ENCODE peak calls at places on chromosomes 16 and 17, in four cellular contexts. Y is HCT116, F is GM12878, G is HepG2. Q is an unnamed sample.

GRCh38 chr17:21302711-21303425 is 18.4 kb downstream of the MAP2K3 start:
- DNase-seq in Y (no peak), F (no peak), G (no peak), Q (no peak)

GRCh38 chr17:78883533-78884131 is 19.4 kb downstream of the CEP295NL start:
- DNase-seq in Y (peak; percentile 72), F (no peak), G (peak; percentile 89), Q (peak; percentile 68)

GRCh38 chr17:72901098-72901497 is 191.4 kb downstream of the SLC39A11 start:
- DNase-seq in Y (no peak), F (no peak), G (no peak), Q (no peak)

GRCh38 chr17:17605747-17606083 is 14.2 kb upstream of the PEMT start:
- DNase-seq in Y (no peak), F (no peak), G (no peak), Q (no peak)

GRCh38 chr16:88367560-88367959 is 15.2 kb upstream of the ZNF469 start:
- DNase-seq in Y (no peak), F (no peak), G (no peak), Q (no peak)

GRCh38 chr16:47774661-47775060 is 313.5 kb downstream of the PHKB start:
- DNase-seq in Y (no peak), F (no peak), G (peak; percentile 67), Q (peak; percentile 13)

GRCh38 chr17:61770043-61770442 is 93.3 kb downstream of the BRIP1 start:
- DNase-seq in Y (no peak), F (no peak), G (no peak), Q (no peak)

GRCh38 chr17:15236281-15237105 is 28.6 kb downstream of the PMP22 start:
- DNase-seq in Y (no peak), F (no peak), G (no peak), Q (no peak)

GRCh38 chr16:4389051-4389955 is 17.7 kb downstream of the VASN start:
- DNase-seq in Y (no peak), F (no peak), G (no peak), Q (peak; percentile 58)

GRCh38 chr16:90010676-90011075 is 8.6 kb downstream of the DBNDD1 start:
- DNase-seq in Y (no peak), F (no peak), G (no peak), Q (no peak)

GRCh38 chr17:28746611-28747045 is 2.8 kb downstream of the TRAF4 start:
- DNase-seq in Y (no peak), F (no peak), G (no peak), Q (peak; percentile 72)

GRCh38 chr17:2932946-2933345 is 130.5 kb downstream of the OR1D5 start:
- DNase-seq in Y (no peak), F (no peak), G (no peak), Q (no peak)

GRCh38 chr16:74825941-74826340 is 51.3 kb upstream of the FA2H start:
- DNase-seq in Y (no peak), F (no peak), G (no peak), Q (no peak)

GRCh38 chr17:33929181-33929724 is 325.8 kb upstream of the CCL2 start:
- DNase-seq in Y (no peak), F (no peak), G (no peak), Q (peak; percentile 65)

GRCh38 chr17:80468222-80468621 is 8.2 kb downstream of the NPTX1 start:
- DNase-seq in Y (no peak), F (no peak), G (no peak), Q (no peak)
- TF ChIP-seq SRF in Y (no peak), F (no peak), G (no peak), Q (no peak)

GRCh38 chr16:68382296-68382718 is 66.0 kb downstream of the SMPD3 start:
- DNase-seq in Y (no peak), F (no peak), G (no peak), Q (no peak)
- TF ChIP-seq POLR2AphosphoS5 in Y (no peak), F (no peak), G (no peak), Q (no peak)

GRCh38 chr17:6544770-6545169 is 11.6 kb downstream of the PITPNM3 start:
- DNase-seq in Y (no peak), F (no peak), G (no peak), Q (no peak)
- TF ChIP-seq SRF in Y (no peak), F (no peak), G (no peak), Q (no peak)

DNA sequence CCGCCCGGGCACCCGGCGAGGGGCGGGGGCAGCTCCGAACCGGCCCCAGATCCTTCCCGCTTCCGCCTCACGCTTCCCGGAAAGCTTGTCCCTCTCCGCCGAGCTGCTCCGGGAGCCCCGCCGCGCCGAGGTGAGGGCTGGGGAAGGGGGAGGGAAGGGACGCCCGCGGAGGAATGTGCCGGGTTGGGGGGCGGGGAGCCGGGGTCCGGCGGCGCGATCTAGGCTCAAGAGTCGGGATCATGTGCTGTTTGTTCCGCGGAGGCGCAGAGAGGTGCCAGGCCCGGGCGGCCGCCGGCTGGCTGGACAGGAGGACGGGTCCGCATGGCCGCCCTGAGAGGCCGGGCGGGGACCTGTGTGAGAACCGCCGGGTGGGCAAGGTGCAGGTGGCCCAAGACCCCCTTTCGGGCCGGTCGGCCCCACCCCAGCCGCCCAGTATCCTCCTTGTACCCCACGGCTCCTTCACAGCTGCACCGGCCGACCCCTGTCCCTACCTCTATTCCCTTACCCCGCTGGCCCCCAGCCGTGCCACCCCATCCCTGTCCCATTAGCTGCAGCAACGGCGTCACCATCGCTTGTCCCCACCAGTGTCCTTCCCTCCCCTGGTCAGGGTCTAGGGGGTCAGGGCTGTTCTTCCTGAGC is 396 bp downstream of the KIF1C start:
- DNase-seq in Y (no peak), F (no peak), G (peak; percentile 40), Q (peak; percentile 85)
- TF ChIP-seq POLR2AphosphoS5 in Y (peak; percentile 1), F (no peak), G (peak; percentile 28), Q (no peak)

GRCh38 chr17:76051071-76051467 is 21.2 kb downstream of the SRP68 start:
- DNase-seq in Y (no peak), F (no peak), G (no peak), Q (no peak)

GRCh38 chr17:76051571-76051970 is 20.7 kb downstream of the SRP68 start:
- DNase-seq in Y (no peak), F (no peak), G (no peak), Q (no peak)

GRCh38 chr17:76054112-76054476 is 18.2 kb downstream of the SRP68 start:
- DNase-seq in Y (peak; percentile 76), F (no peak), G (no peak), Q (no peak)

GRCh38 chr17:76050226-76051070 is 21.9 kb downstream of the SRP68 start:
- DNase-seq in Y (no peak), F (no peak), G (no peak), Q (no peak)

GRCh38 chr17:76053230-76054111 is 18.8 kb downstream of the SRP68 start:
- DNase-seq in Y (peak; percentile 80), F (no peak), G (no peak), Q (no peak)
- TF ChIP-seq SRF in Y (no peak), F (no peak), G (no peak), Q (no peak)

GRCh38 chr17:46044286-46044928 is 45.4 kb downstream of the STH start:
- DNase-seq in Y (peak; percentile 75), F (no peak), G (peak; percentile 83), Q (no peak)
- TF ChIP-seq POLR2AphosphoS5 in Y (peak; percentile 31), F (no peak), G (no peak), Q (no peak)

DNA sequence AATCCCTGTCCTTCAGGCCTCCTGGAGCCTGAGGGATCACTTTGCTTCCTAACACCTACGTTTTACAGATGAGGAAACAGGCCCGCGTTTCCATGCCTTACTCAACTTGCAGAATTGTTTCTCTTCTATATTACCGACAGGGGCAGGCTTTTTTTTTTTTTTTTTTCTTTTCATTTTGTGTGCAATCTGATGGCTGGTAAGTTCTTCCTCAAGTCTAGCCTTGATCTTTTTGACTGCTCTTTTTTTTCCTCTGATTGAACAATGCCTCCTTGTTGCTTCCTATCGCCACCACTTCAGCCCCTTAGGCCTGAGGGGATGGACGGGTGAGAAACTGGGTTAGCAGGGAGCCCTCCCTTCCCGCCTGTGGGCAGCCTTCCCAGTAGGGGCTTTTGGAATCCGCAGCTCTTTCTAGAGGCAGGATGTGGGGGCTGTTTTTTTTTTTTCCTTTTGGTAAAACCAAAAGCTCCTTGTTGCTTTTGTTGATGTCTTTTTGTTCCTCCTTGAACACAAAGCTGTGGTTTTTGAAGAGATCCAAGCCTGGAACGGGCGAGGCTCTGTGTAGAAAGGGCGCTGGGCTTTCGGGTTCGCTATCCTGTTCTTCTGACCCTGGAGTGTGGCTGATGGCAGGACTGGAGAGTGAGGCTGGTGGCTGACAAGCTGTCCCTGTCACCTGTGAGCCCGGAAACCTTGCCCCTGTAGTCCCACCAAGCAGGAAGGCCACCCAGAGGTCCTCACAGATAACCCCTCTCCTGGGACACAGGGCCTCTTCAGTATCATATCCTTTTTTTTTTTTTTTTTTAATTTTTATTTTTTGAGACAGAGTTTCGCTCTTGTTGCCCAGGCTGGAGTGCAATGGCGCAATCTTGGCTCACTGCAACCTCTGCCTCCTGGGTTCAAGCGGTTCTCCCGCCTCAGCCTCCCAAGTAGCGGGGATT is 14.0 kb downstream of the LASP1 start:
- DNase-seq in Y (no peak), F (no peak), G (no peak), Q (no peak)
- TF ChIP-seq SRF in Y (no peak), F (no peak), G (no peak), Q (no peak)